ENCODE peak calls at places on chromosomes 16 and 17, in eight cellular contexts. T is RWPE1, F is choroid plexus epithelial cell, S is body of pancreas, O is epithelial cell of proximal tubule, M is A549, Y is GM13977, A is mammary epithelial cell. L is an unnamed sample.

GRCh38 chr17:28701987-28702751 is 9.5 kb downstream of the PROCA1 start:
- DNase-seq in T (no peak), F (no peak), S (no peak), O (no peak), M (no peak), Y (no peak), A (no peak), L (no peak)

GRCh38 chr17:67157732-67158639 is 87.0 kb downstream of the HELZ start:
- DNase-seq in T (peak), F (peak), S (no peak), O (no peak), M (peak), Y (peak), A (no peak), L (peak)

GRCh38 chr16:86671486-86672214 is 93.3 kb downstream of the FOXL1 start:
- DNase-seq in T (no peak), F (peak), S (no peak), O (no peak), M (no peak), Y (no peak), A (no peak), L (no peak)

GRCh38 chr17:6608321-6608720 is 32.2 kb downstream of the KIAA0753 start:
- DNase-seq in T (peak), F (no peak), S (no peak), O (peak), M (peak), Y (no peak), A (peak), L (no peak)

GRCh38 chr17:69819316-69820087 is 255.5 kb upstream of the KCNJ16 start:
- DNase-seq in T (no peak), F (peak), S (no peak), O (peak), M (no peak), Y (no peak), A (no peak), L (no peak)

GRCh38 chr17:68601565-68602266 is 549 bp upstream of the FAM20A start:
- DNase-seq in T (no peak), F (no peak), S (no peak), O (no peak), M (no peak), Y (no peak), A (no peak), L (no peak)

GRCh38 chr17:21368545-21369246 is 7.5 kb upstream of the KCNJ12 start:
- DNase-seq in T (no peak), F (no peak), S (no peak), O (no peak), M (no peak), Y (no peak), A (no peak), L (no peak)

GRCh38 chr16:30122621-30123160 is 329 bp downstream of the MAPK3 start:
- DNase-seq in T (no peak), F (peak), S (no peak), O (no peak), M (no peak), Y (peak), A (no peak), L (no peak)

GRCh38 chr16:61148930-61149329 is 887.3 kb downstream of the CDH8 start:
- DNase-seq in T (peak), F (no peak), S (no peak), O (no peak), M (no peak), Y (no peak), A (no peak), L (no peak)

GRCh38 chr17:227581-228222 is 46.3 kb upstream of the DOC2B start:
- DNase-seq in T (no peak), F (no peak), S (no peak), O (no peak), M (no peak), Y (no peak), A (no peak), L (no peak)

GRCh38 chr17:73359255-73359816 is 47.5 kb upstream of the CDC42EP4 start:
- DNase-seq in T (no peak), F (no peak), S (no peak), O (no peak), M (no peak), Y (no peak), A (no peak), L (no peak)

GRCh38 chr16:67179421-67180080 is 4.2 kb downstream of the MATCAP1 start:
- DNase-seq in T (no peak), F (no peak), S (no peak), O (no peak), M (no peak), Y (no peak), A (no peak), L (no peak)

GRCh38 chr17:68511671-68512246 is 471 bp upstream of the PRKAR1A start:
- DNase-seq in T (peak), F (peak), S (peak), O (no peak), M (peak), Y (peak), A (peak), L (peak)

GRCh38 chr17:56064506-56064905 is 88.8 kb upstream of the ANKFN1 start:
- DNase-seq in T (no peak), F (no peak), S (no peak), O (no peak), M (no peak), Y (no peak), A (no peak), L (no peak)

GRCh38 chr17:67082110-67082509 is 37.8 kb downstream of the CACNG1 start:
- DNase-seq in T (no peak), F (peak), S (no peak), O (no peak), M (no peak), Y (peak), A (no peak), L (peak)

GRCh38 chr16:27922433-27922832 is 141.1 kb downstream of the GSG1L start:
- DNase-seq in T (no peak), F (no peak), S (no peak), O (no peak), M (no peak), Y (no peak), A (no peak), L (no peak)

GRCh38 chr17:28549274-28550132 is 2.9 kb downstream of the UNC119 start:
- DNase-seq in T (no peak), F (no peak), S (no peak), O (no peak), M (no peak), Y (peak), A (no peak), L (peak)

DNA sequence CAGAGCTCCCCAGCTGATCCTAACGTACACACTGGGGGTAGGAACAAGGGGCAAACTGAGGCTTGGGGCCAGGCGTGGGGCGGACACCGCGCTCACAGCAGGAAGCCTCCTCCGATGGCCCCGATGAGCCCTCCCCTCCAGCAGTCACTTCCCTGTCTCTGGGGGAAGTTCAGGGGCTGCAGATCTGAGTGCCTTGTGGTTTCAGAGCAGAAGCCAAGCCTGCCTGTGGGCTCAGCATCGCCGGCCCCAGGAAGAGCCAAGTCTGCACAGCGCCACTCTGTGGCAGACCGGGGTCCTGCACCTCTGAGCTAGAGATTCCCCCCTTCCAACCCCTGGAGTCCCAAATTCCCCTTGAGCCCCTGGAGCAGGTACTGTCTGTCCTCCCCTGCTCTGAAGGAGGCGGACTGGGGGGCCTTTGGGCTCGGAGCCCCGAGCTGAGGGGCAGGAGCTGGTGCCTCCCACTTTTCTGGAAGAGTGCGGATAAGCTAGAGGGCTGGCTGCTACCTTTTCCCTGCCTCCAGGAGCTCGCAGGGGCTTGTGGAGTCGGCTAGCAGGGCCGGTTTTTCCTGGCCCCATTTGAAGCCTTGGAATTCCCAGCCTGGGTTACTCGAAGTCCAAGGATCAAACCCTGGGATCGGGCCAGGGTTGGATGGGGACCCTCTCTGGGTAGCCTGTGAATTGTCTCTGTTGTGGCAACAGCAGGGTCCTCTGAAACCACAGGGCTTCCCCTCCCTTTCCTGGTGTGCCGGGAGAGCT is 2.9 kb downstream of the GSE1 start:
- DNase-seq in T (peak), F (peak), S (peak), O (no peak), M (peak), Y (peak), A (peak), L (peak)
- TF ChIP-seq CTCF in T (peak), F (peak), S (peak), O (peak), M (peak), Y (peak), A (peak), L (peak)

GRCh38 chr17:48054238-48055185 is 6.4 kb downstream of the NFE2L1 start:
- DNase-seq in T (peak), F (peak), S (peak), O (no peak), M (no peak), Y (peak), A (peak), L (no peak)
- TF ChIP-seq CTCF in T (no peak), F (no peak), S (no peak), O (no peak), M (no peak), Y (no peak), A (no peak), L (no peak)

DNA sequence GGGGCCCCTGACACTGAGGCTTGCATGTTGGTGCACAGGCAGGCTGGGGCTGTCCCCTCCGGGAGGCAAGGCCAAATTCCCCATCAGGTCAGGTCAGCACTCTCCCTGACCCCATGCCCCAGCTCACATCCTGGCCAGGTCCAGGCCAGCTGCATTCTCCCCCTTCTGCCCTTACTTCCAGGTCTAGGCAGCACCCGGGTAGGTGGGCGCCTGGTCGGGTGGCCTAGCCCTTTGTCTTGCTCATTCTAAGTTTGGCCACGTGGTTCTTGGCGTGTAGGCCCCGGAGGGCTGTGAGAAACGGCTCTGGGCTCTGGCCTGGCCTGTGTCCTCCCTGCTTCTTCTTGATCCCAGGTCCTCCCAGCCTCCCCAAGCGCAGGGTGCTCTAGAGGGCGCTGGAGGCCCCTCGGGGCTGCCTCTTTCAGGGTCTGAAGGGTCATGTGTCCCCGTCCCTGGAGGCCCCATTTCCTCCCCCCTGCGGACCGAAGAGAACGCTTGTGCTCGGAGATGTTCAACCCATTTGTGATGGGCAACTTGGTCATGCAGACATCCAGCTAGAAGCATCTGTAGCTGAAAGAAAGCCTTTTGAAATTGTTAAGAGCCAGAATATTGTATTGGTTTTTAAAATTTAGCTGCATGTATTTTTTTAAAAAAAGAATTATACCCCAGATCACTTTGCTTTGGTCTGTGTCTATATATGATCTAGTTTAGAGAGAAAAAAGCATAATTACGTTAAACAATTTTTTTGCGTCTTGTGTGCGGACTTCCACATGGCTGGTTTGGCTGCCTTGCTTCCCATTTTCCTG is 6.7 kb downstream of the BAHCC1 start:
- DNase-seq in T (no peak), F (peak), S (no peak), O (no peak), M (peak), Y (no peak), A (no peak), L (peak)
- TF ChIP-seq CTCF in T (peak), F (peak), S (no peak), O (peak), M (peak), Y (peak), A (peak), L (peak)

GRCh38 chr17:50944054-50944901 is 78.1 kb upstream of the TOB1 start:
- DNase-seq in T (peak), F (peak), S (peak), O (no peak), M (peak), Y (peak), A (no peak), L (peak)
- TF ChIP-seq CTCF in T (no peak), F (no peak), S (no peak), O (no peak), M (no peak), Y (no peak), A (no peak), L (no peak)

DNA sequence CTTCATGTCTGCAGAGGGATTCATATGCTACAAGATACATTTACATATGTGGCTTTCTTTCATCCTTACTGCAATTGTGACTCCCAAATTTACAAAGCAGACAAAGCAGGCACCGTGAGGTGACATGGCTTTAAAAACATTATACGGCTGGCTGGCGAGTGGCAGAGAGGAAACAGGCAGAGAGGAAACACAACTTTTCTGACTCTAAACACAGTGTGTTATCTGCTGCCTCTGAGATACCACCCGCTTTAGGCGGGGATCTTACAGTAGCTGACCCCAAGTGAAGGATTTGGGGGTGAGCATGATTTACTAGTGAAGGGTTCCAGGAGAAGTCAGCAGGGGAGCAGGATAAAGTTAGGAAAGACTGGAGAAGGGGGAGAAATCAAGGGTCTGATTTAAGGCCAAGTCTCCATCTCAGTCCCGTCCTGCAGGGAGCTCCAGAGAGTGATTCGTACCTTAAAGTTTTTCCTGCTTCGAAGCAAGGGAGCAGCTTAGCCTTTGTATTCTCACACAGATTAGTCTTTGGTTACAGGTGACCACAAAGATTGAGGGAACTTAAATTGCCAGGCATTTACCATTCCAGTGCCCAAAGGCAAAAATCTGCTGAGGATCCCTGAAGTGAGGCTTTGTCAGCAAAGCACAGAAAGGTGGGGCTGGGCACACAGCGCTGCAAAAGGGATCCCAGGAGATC is 355.0 kb downstream of the GRIN2A start:
- DNase-seq in T (no peak), F (no peak), S (no peak), O (no peak), M (no peak), Y (no peak), A (no peak), L (no peak)
- TF ChIP-seq CTCF in T (no peak), F (no peak), S (no peak), O (no peak), M (no peak), Y (no peak), A (no peak), L (no peak)

GRCh38 chr16:89701425-89702406 is at the start of gene SPATA2L:
- DNase-seq in T (peak), F (peak), S (peak), O (no peak), M (peak), Y (peak), A (peak), L (peak)

GRCh38 chr16:89697616-89698331 is 3.7 kb downstream of the SPATA2L start:
- DNase-seq in T (no peak), F (no peak), S (no peak), O (no peak), M (no peak), Y (no peak), A (no peak), L (no peak)

GRCh38 chr16:89700100-89700648 is 1.3 kb downstream of the SPATA2L start:
- DNase-seq in T (peak), F (peak), S (peak), O (peak), M (peak), Y (peak), A (peak), L (peak)

GRCh38 chr16:89704281-89704680 is 2.8 kb upstream of the SPATA2L start:
- DNase-seq in T (no peak), F (no peak), S (no peak), O (no peak), M (no peak), Y (no peak), A (no peak), L (no peak)

GRCh38 chr16:89700649-89701424 is 668 bp downstream of the SPATA2L start:
- DNase-seq in T (no peak), F (peak), S (peak), O (no peak), M (peak), Y (peak), A (peak), L (peak)
- TF ChIP-seq CTCF in T (no peak), F (no peak), S (no peak), O (peak), M (no peak), Y (peak), A (peak), L (peak)

DNA sequence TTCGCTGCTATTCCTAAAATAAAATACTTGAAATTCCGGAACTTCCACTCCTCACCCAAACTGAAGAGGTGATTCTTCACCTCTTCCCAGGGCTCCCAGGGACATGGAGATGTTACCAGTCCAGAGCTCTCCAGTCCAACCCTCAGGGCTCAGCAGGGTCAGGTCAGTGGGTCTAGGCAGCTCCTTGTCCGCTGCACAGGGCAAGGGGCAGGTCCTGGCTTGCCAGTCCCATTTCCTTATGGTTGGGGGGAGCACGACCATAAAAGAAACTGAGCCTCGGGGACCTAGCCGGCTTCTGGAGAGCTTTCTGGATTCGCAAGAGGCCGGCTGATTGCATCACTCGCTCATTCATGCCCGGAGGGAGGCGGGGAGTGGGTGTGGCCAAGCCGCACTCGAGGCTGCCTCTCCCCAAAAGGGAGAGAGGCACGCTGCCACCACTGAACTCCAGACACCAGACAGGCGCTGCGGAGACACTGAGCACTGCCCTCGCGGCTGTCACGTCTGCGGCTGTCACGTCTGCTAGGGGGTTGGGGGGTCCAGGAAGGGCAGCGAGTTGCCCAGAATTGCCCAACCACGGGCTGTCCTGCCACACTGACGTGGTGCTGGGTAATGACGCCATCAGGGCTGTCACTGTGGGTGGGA is 15.8 kb downstream of the SLC7A5 start:
- DNase-seq in T (peak), F (peak), S (peak), O (no peak), M (peak), Y (peak), A (peak), L (peak)
- TF ChIP-seq CTCF in T (no peak), F (no peak), S (no peak), O (no peak), M (no peak), Y (no peak), A (no peak), L (no peak)

GRCh38 chr17:38761612-38762011 is 9.1 kb downstream of the PSMB3 start:
- DNase-seq in T (no peak), F (peak), S (no peak), O (no peak), M (peak), Y (no peak), A (peak), L (no peak)
- TF ChIP-seq CTCF in T (no peak), F (peak), S (no peak), O (peak), M (peak), Y (peak), A (peak), L (peak)

L was measured in GM20000.